ENCODE peak calls at places on chromosomes 4 and X, in four cellular contexts. J, Y, N and X are unnamed samples.

GRCh38 chr4:173009129-173009823 is 159.3 kb upstream of the GALNT7 start:
- DNase-seq in N (no peak), J (no peak), Y (no peak), X (no peak)

GRCh38 chrX:145292208-145292607 is 44.9 kb downstream of the SPANXN1 start:
- DNase-seq in Y (no peak), N (no peak), J (no peak), X (no peak)

GRCh38 chr4:1907848-1908525 is 36.8 kb downstream of the NSD2 start:
- DNase-seq in J (no peak), N (no peak), Y (no peak), X (no peak)

GRCh38 chrX:49773993-49774392 is 55.1 kb upstream of the PAGE4 start:
- DNase-seq in Y (no peak), N (no peak), J (no peak), X (no peak)

GRCh38 chrX:14095702-14096101 is 66.0 kb upstream of the GEMIN8 start:
- DNase-seq in Y (peak), J (no peak), N (no peak), X (no peak)

GRCh38 chr4:141350122-141350904 is 129.6 kb downstream of the ZNF330 start:
- DNase-seq in N (no peak), J (no peak), Y (peak), X (no peak)

GRCh38 chr4:65071532-65071931 is 598.8 kb downstream of the EPHA5 start:
- DNase-seq in N (no peak), Y (no peak), J (no peak), X (no peak)

GRCh38 chrX:49309401-49309981 is 6.0 kb downstream of the GAGE10 start:
- DNase-seq in Y (no peak), N (no peak), J (no peak), X (no peak)

GRCh38 chrX:148958896-148959295 is 458.5 kb downstream of the AFF2 start:
- DNase-seq in J (no peak), Y (no peak), N (no peak), X (no peak)